ENCODE peak calls at places on chromosomes 3 and 15, in five cellular contexts. One of them, this sample, is unnamed.

GRCh38 chr3:143825513-143825912 is 22.8 kb downstream of the SLC9A9 start:
- DNase-seq in GM20000: no peak
- DNase-seq in cardiac fibroblast: no peak
- DNase-seq in coronary artery: no peak
- DNase-seq in AG10803: no peak
- DNase-seq in this sample: no peak

GRCh38 chr15:38876211-38876610 is 311.6 kb upstream of the RASGRP1 start:
- DNase-seq in GM20000: no peak
- DNase-seq in cardiac fibroblast: peak
- DNase-seq in coronary artery: no peak
- DNase-seq in AG10803: no peak
- DNase-seq in this sample: no peak

GRCh38 chr15:75720787-75721461 is 8.3 kb upstream of the CSPG4 start:
- DNase-seq in GM20000: peak
- DNase-seq in cardiac fibroblast: no peak
- DNase-seq in coronary artery: no peak
- DNase-seq in AG10803: no peak
- DNase-seq in this sample: peak

GRCh38 chr3:46669191-46669999 is 24.1 kb downstream of the ALS2CL start:
- DNase-seq in GM20000: no peak
- DNase-seq in cardiac fibroblast: no peak
- DNase-seq in coronary artery: peak
- DNase-seq in AG10803: no peak
- DNase-seq in this sample: no peak

GRCh38 chr3:47019201-47019600 is 39.7 kb downstream of the NBEAL2 start:
- DNase-seq in GM20000: peak
- DNase-seq in cardiac fibroblast: no peak
- DNase-seq in coronary artery: no peak
- DNase-seq in AG10803: no peak
- DNase-seq in this sample: no peak

GRCh38 chr3:128095222-128095703 is 28.3 kb downstream of the RUVBL1 start:
- DNase-seq in GM20000: peak
- DNase-seq in cardiac fibroblast: peak
- DNase-seq in coronary artery: no peak
- DNase-seq in AG10803: peak
- DNase-seq in this sample: peak

GRCh38 chr3:184133840-184134745 is 1.1 kb upstream of the EIF2B5 start:
- DNase-seq in GM20000: peak
- DNase-seq in cardiac fibroblast: peak
- DNase-seq in coronary artery: peak
- DNase-seq in AG10803: peak
- DNase-seq in this sample: peak

GRCh38 chr15:98518823-98519561 is 129.3 kb upstream of the IGF1R start:
- DNase-seq in GM20000: peak
- DNase-seq in cardiac fibroblast: peak
- DNase-seq in coronary artery: no peak
- DNase-seq in AG10803: peak
- DNase-seq in this sample: peak

GRCh38 chr15:67685008-67685599 is 140.2 kb upstream of the SKOR1 start:
- DNase-seq in GM20000: no peak
- DNase-seq in cardiac fibroblast: peak
- DNase-seq in coronary artery: no peak
- DNase-seq in AG10803: peak
- DNase-seq in this sample: peak

GRCh38 chr3:141476033-141476432 is 10.8 kb upstream of the RASA2 start:
- DNase-seq in GM20000: no peak
- DNase-seq in cardiac fibroblast: no peak
- DNase-seq in coronary artery: no peak
- DNase-seq in AG10803: no peak
- DNase-seq in this sample: no peak

GRCh38 chr3:187919018-187919417 is 173.8 kb upstream of the BCL6 start:
- DNase-seq in GM20000: peak
- DNase-seq in cardiac fibroblast: no peak
- DNase-seq in coronary artery: no peak
- DNase-seq in AG10803: no peak
- DNase-seq in this sample: no peak

GRCh38 chr15:69469467-69470191 is 17.0 kb downstream of the RPLP1 start:
- DNase-seq in GM20000: no peak
- DNase-seq in cardiac fibroblast: no peak
- DNase-seq in coronary artery: no peak
- DNase-seq in AG10803: no peak
- DNase-seq in this sample: no peak

GRCh38 chr3:18738393-18739097 is 313.4 kb upstream of the SATB1 start:
- DNase-seq in GM20000: no peak
- DNase-seq in cardiac fibroblast: no peak
- DNase-seq in coronary artery: no peak
- DNase-seq in AG10803: no peak
- DNase-seq in this sample: no peak

GRCh38 chr3:18732474-18732873 is 307.3 kb upstream of the SATB1 start:
- DNase-seq in GM20000: no peak
- DNase-seq in cardiac fibroblast: peak
- DNase-seq in coronary artery: no peak
- DNase-seq in AG10803: no peak
- DNase-seq in this sample: peak

GRCh38 chr3:18734309-18734708 is 309.2 kb upstream of the SATB1 start:
- DNase-seq in GM20000: no peak
- DNase-seq in cardiac fibroblast: no peak
- DNase-seq in coronary artery: no peak
- DNase-seq in AG10803: no peak
- DNase-seq in this sample: no peak

GRCh38 chr3:18739098-18739431 is 313.9 kb upstream of the SATB1 start:
- DNase-seq in GM20000: no peak
- DNase-seq in cardiac fibroblast: no peak
- DNase-seq in coronary artery: no peak
- DNase-seq in AG10803: no peak
- DNase-seq in this sample: peak

GRCh38 chr3:18735013-18735412 is 309.9 kb upstream of the SATB1 start:
- DNase-seq in GM20000: no peak
- DNase-seq in cardiac fibroblast: no peak
- DNase-seq in coronary artery: no peak
- DNase-seq in AG10803: no peak
- DNase-seq in this sample: no peak
- TF ChIP-seq CTCF in GM20000: no peak
- TF ChIP-seq CTCF in cardiac fibroblast: no peak
- TF ChIP-seq CTCF in coronary artery: no peak
- TF ChIP-seq CTCF in AG10803: no peak
- TF ChIP-seq CTCF in this sample: no peak

DNA sequence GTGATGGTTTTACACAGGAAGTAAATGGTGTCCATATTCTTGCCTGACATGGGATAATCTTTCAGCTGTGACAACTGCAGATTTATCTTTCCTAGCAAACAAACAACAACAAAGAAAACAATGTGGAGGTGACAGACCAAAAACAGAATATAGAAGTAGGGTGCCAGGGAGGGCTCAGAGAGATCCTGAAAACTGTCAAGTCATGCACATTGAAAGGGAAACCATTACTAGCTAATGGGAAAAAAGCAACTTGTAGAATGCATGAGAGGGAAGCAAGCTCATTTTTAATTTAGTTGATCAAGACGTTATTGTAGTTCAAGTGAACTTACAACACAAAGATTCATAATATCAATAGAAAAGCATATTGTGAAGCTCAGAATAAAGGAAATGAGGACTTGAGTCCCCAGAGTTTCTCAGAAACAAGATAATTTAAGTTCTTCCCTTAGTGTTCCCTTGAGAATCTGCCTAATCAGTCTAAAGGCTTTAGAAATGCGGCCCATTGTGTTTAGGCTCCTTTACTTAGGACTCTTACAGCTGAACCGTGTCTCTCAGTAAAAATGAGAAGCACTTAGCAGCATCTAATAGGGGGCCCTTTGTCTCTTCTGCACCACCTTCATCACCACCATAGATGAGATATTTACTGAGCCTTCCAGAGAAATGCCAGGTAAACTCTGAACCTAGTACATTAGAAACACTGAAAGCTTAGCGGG is 115.6 kb upstream of the CADPS start:
- DNase-seq in GM20000: no peak
- DNase-seq in cardiac fibroblast: no peak
- DNase-seq in coronary artery: no peak
- DNase-seq in AG10803: no peak
- DNase-seq in this sample: no peak
- TF ChIP-seq CTCF in GM20000: no peak
- TF ChIP-seq CTCF in cardiac fibroblast: no peak
- TF ChIP-seq CTCF in coronary artery: no peak
- TF ChIP-seq CTCF in AG10803: no peak
- TF ChIP-seq CTCF in this sample: no peak

GRCh38 chr15:78438595-78439285 is 724 bp downstream of the IREB2 start:
- DNase-seq in GM20000: peak
- DNase-seq in cardiac fibroblast: peak
- DNase-seq in coronary artery: peak
- DNase-seq in AG10803: peak
- DNase-seq in this sample: peak
- TF ChIP-seq CTCF in GM20000: no peak
- TF ChIP-seq CTCF in cardiac fibroblast: peak
- TF ChIP-seq CTCF in coronary artery: no peak
- TF ChIP-seq CTCF in AG10803: peak
- TF ChIP-seq CTCF in this sample: no peak

GRCh38 chr15:64751464-64751863 is 23.9 kb downstream of the RBPMS2 start:
- DNase-seq in GM20000: no peak
- DNase-seq in cardiac fibroblast: no peak
- DNase-seq in coronary artery: no peak
- DNase-seq in AG10803: no peak
- DNase-seq in this sample: no peak

GRCh38 chr15:64747578-64747977 is 27.8 kb downstream of the RBPMS2 start:
- DNase-seq in GM20000: no peak
- DNase-seq in cardiac fibroblast: no peak
- DNase-seq in coronary artery: no peak
- DNase-seq in AG10803: no peak
- DNase-seq in this sample: no peak

GRCh38 chr15:64749167-64749566 is 26.2 kb downstream of the RBPMS2 start:
- DNase-seq in GM20000: no peak
- DNase-seq in cardiac fibroblast: peak
- DNase-seq in coronary artery: no peak
- DNase-seq in AG10803: peak
- DNase-seq in this sample: peak

GRCh38 chr15:64748251-64748650 is 27.1 kb downstream of the RBPMS2 start:
- DNase-seq in GM20000: no peak
- DNase-seq in cardiac fibroblast: no peak
- DNase-seq in coronary artery: no peak
- DNase-seq in AG10803: no peak
- DNase-seq in this sample: no peak

DNA sequence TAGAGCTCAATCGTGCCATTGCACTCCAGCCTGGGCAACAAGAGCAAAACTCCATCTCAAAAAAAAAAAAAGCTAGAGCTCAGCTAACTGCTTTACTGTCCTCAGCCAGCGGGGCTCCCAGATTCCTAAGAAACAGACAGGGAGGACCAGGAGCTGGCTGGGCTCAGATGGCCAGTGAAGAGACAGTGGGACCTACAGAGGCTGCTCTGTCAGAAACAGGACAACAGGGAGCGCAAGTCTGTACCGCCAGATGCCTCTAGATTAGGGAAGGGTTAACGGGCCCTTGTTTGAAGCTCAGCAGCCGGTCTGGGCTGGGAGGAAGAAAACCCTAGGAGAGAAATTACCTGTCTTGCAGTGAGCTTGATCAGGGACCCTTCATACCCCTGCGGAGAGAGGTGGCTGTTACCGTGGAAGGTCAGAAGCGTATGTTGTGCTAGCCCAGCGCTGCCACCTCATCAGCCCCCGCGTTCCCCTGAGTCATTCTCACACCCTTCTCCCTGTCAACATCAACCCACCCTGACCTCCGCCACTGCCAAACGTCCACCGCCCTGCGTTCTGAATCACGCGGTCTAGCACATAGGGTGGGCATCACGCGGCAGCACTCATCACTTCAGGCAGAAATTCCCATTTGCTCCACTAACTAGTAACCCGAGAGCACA is 25.3 kb downstream of the RBPMS2 start:
- DNase-seq in GM20000: no peak
- DNase-seq in cardiac fibroblast: peak
- DNase-seq in coronary artery: no peak
- DNase-seq in AG10803: peak
- DNase-seq in this sample: no peak
- TF ChIP-seq CTCF in GM20000: no peak
- TF ChIP-seq CTCF in cardiac fibroblast: no peak
- TF ChIP-seq CTCF in coronary artery: no peak
- TF ChIP-seq CTCF in AG10803: peak
- TF ChIP-seq CTCF in this sample: no peak

This sample was measured in MCF 10A.